ENCODE peak calls at places on chromosomes 12 and 14, in four cellular contexts. I is Panc1, G is neural progenitor cell, M is astrocyte of the spinal cord. F is an unnamed sample.

GRCh38 chr12:57471-57980 is 9.0 kb upstream of the IQSEC3 start:
- DNase-seq in I (no peak), G (no peak), M (no peak), F (no peak)

GRCh38 chr14:85187521-85187920 is 342.4 kb upstream of the FLRT2 start:
- DNase-seq in I (no peak), G (no peak), M (no peak), F (peak)

GRCh38 chr14:87457727-87458126 is 535.3 kb downstream of the GALC start:
- DNase-seq in I (no peak), G (no peak), M (no peak), F (no peak)

GRCh38 chr12:71472441-71472911 is 32.9 kb downstream of the LGR5 start:
- DNase-seq in I (no peak), G (no peak), M (no peak), F (no peak)

GRCh38 chr14:98886982-98887381 is 385.0 kb downstream of the BCL11B start:
- DNase-seq in I (no peak), G (no peak), M (no peak), F (peak)

GRCh38 chr12:57832966-57833365 is 13.6 kb downstream of the CTDSP2 start:
- DNase-seq in I (no peak), G (peak), M (no peak), F (no peak)

GRCh38 chr14:32076278-32077080 is 625 bp upstream of the ARHGAP5 start:
- DNase-seq in I (peak), G (peak), M (peak), F (peak)

GRCh38 chr12:114399664-114400211 is 6.2 kb downstream of the TBX5 start:
- DNase-seq in I (no peak), G (peak), M (no peak), F (no peak)

GRCh38 chr12:122740351-122740750 is 9.7 kb upstream of the HCAR1 start:
- DNase-seq in I (no peak), G (no peak), M (no peak), F (no peak)

GRCh38 chr12:49693931-49694439 is 13.2 kb downstream of the FMNL3 start:
- DNase-seq in I (no peak), G (no peak), M (peak), F (peak)

GRCh38 chr12:34305176-34305575 is 282.9 kb downstream of the ALG10 start:
- DNase-seq in I (no peak), G (no peak), M (no peak), F (no peak)

GRCh38 chr14:91354221-91354916 is 63.3 kb downstream of the CCDC88C start:
- DNase-seq in I (no peak), G (no peak), M (peak), F (peak)

GRCh38 chr12:39490500-39491276 is 47.8 kb upstream of the KIF21A start:
- DNase-seq in I (no peak), G (no peak), M (peak), F (peak)

GRCh38 chr14:73723799-73724621 is 9.8 kb upstream of the PNMA1 start:
- DNase-seq in I (no peak), G (peak), M (peak), F (peak)

GRCh38 chr14:79411403-79412174 is 799.7 kb downstream of the DIO2 start:
- DNase-seq in I (no peak), G (no peak), M (peak), F (peak)

GRCh38 chr12:52452101-52452500 is at the start of gene KRT6B:
- DNase-seq in I (no peak), G (no peak), M (no peak), F (peak)

GRCh38 chr12:105219261-105220018 is 16.5 kb downstream of the APPL2 start:
- DNase-seq in I (no peak), G (no peak), M (no peak), F (no peak)

GRCh38 chr12:55682087-55682796 is 25.5 kb downstream of the ITGA7 start:
- DNase-seq in I (no peak), G (no peak), M (no peak), F (no peak)

GRCh38 chr12:124490584-124491305 is 76.7 kb downstream of the NCOR2 start:
- DNase-seq in I (no peak), G (no peak), M (no peak), F (no peak)

GRCh38 chr14:67426983-67427601 is 15.1 kb upstream of the PLEK2 start:
- DNase-seq in I (peak), G (peak), M (peak), F (peak)

GRCh38 chr14:52926994-52927393 is 23.9 kb downstream of the FERMT2 start:
- DNase-seq in I (no peak), G (no peak), M (peak), F (peak)

GRCh38 chr12:90000721-90001120 is 292.1 kb upstream of the ATP2B1 start:
- DNase-seq in I (no peak), G (no peak), M (no peak), F (no peak)

GRCh38 chr12:4280351-4281163 is 7.0 kb downstream of the CCND2 start:
- DNase-seq in I (no peak), G (peak), M (no peak), F (no peak)

GRCh38 chr12:43282106-43282505 is 269.9 kb downstream of the ADAMTS20 start:
- DNase-seq in I (no peak), G (no peak), M (peak), F (peak)

GRCh38 chr14:49545071-49545470 is 41.1 kb downstream of the RPS29 start:
- DNase-seq in I (no peak), G (no peak), M (no peak), F (no peak)

GRCh38 chr12:10354502-10354901 is 35.3 kb downstream of the KLRK1 start:
- DNase-seq in I (no peak), G (no peak), M (peak), F (no peak)

GRCh38 chr14:67240168-67240932 is 885 bp upstream of the PALS1 start:
- DNase-seq in I (no peak), G (peak), M (peak), F (peak)

GRCh38 chr14:67806228-67806627 is 10.2 kb downstream of the ZFYVE26 start:
- DNase-seq in I (no peak), G (no peak), M (no peak), F (no peak)

GRCh38 chr12:65051196-65051595 is 69.9 kb downstream of the WIF1 start:
- DNase-seq in I (no peak), G (no peak), M (no peak), F (peak)

GRCh38 chr12:24487606-24488005 is 461.3 kb downstream of the BCAT1 start:
- DNase-seq in I (no peak), G (no peak), M (peak), F (no peak)

GRCh38 chr12:114726092-114726710 is 42.2 kb upstream of the TBX3 start:
- DNase-seq in I (no peak), G (no peak), M (no peak), F (no peak)

GRCh38 chr14:21822109-21822508 is 148.5 kb upstream of the OR4E1 start:
- DNase-seq in I (no peak), G (no peak), M (no peak), F (peak)

GRCh38 chr14:65261425-65261920 is 151.1 kb upstream of the FUT8 start:
- DNase-seq in I (no peak), G (no peak), M (no peak), F (peak)

GRCh38 chr14:105083926-105084685 is 18.9 kb upstream of the GPR132 start:
- DNase-seq in I (no peak), G (no peak), M (no peak), F (no peak)

GRCh38 chr12:13205809-13206559 is 9.5 kb downstream of the EMP1 start:
- DNase-seq in I (no peak), G (no peak), M (peak), F (peak)

GRCh38 chr14:91898256-91898843 is 31.0 kb upstream of the TC2N start:
- DNase-seq in I (no peak), G (no peak), M (peak), F (no peak)

GRCh38 chr12:61291647-61292046 is 968.6 kb upstream of the USP15 start:
- DNase-seq in I (no peak), G (no peak), M (peak), F (peak)

GRCh38 chr12:127773520-127773919 is 493.4 kb upstream of the TMEM132C start:
- DNase-seq in I (no peak), G (peak), M (no peak), F (no peak)
- TF ChIP-seq CTCF in I (peak), G (peak), M (peak), F (no peak)

GRCh38 chr12:111867531-111867930 is 25.5 kb downstream of the MAPKAPK5 start:
- DNase-seq in I (no peak), G (no peak), M (no peak), F (no peak)

GRCh38 chr12:111873113-111873512 is 31.1 kb downstream of the MAPKAPK5 start:
- DNase-seq in I (no peak), G (no peak), M (no peak), F (no peak)

GRCh38 chr12:111868676-111869588 is 26.9 kb downstream of the MAPKAPK5 start:
- DNase-seq in I (no peak), G (peak), M (no peak), F (no peak)

GRCh38 chr12:111864935-111865334 is 22.9 kb downstream of the MAPKAPK5 start:
- DNase-seq in I (no peak), G (no peak), M (no peak), F (no peak)

GRCh38 chr12:111870216-111870615 is 28.2 kb downstream of the MAPKAPK5 start:
- DNase-seq in I (no peak), G (no peak), M (no peak), F (no peak)
- H3K4me3 ChIP-seq in I (no peak), G (no peak), M (no peak), F (no peak)

DNA sequence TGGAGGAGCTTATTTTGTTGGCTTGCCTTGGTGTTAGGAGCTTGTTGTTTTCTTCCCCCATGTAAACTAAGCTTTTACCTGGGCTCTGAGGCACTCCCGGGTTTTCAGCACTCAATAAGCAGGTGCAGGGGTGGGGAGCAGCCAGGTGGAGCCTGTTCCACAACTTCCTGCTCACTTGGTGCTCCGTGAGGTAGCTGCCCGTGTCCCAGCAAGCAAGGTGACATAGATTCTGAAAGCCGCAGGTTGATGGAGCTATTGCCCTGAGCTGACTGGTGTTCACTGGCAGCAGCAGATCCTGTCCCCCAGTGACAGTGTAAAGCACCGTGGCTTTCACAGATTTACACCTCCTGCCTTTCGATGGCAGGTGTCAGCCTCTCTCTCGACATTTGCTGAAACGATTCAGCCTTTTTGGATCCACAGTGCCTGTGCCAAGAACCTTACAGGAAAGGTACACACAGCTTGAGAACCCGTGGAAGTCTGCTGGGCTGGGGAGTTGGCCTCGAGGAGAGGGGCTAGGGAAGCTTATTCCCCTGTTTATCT is 295.7 kb upstream of the FKBP4 start:
- DNase-seq in I (no peak), G (no peak), M (no peak), F (no peak)
- TF ChIP-seq CTCF in I (no peak), G (no peak), M (no peak), F (no peak)

GRCh38 chr14:61577506-61577931 is 117.8 kb upstream of the HIF1A start:
- DNase-seq in I (no peak), G (no peak), M (no peak), F (no peak)

GRCh38 chr14:61581340-61581739 is 114.0 kb upstream of the HIF1A start:
- DNase-seq in I (no peak), G (no peak), M (no peak), F (no peak)

GRCh38 chr14:61581955-61582615 is 113.2 kb upstream of the HIF1A start:
- DNase-seq in I (no peak), G (no peak), M (peak), F (no peak)

GRCh38 chr14:61575751-61576150 is 119.6 kb upstream of the HIF1A start:
- DNase-seq in I (no peak), G (no peak), M (no peak), F (no peak)

GRCh38 chr14:61578745-61579144 is 116.6 kb upstream of the HIF1A start:
- DNase-seq in I (no peak), G (no peak), M (peak), F (no peak)
- H3K4me3 ChIP-seq in I (no peak), G (no peak), M (no peak), F (no peak)

GRCh38 chr14:57834961-57835360 is 30.9 kb downstream of the SLC35F4 start:
- DNase-seq in I (no peak), G (no peak), M (no peak), F (no peak)

GRCh38 chr14:57835751-57836150 is 30.1 kb downstream of the SLC35F4 start:
- DNase-seq in I (no peak), G (no peak), M (no peak), F (no peak)

GRCh38 chr14:57831981-57832380 is 33.9 kb downstream of the SLC35F4 start:
- DNase-seq in I (no peak), G (peak), M (peak), F (peak)

GRCh38 chr14:57834001-57834598 is 31.8 kb downstream of the SLC35F4 start:
- DNase-seq in I (no peak), G (no peak), M (peak), F (no peak)

DNA sequence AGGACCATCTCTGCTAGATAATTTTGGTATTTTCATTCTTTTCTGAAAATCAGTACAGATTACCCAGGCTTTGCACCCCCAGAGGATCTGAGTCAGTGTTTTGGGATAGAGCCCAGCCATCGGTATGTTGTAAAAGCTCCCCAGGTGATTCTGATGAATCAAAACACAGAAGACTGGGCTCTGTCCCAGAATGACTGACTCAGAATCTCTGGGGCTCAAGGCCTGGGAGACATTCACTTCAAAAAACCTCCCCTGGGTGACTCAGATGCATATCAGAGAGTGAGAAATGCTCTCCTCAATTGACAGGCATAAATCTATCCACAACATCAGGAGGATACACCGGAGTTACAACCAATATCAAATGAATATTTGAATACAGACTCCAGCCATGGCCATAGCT is 32.6 kb downstream of the SLC35F4 start:
- DNase-seq in I (peak), G (no peak), M (peak), F (peak)
- TF ChIP-seq CTCF in I (no peak), G (no peak), M (no peak), F (no peak)

GRCh38 chr12:110224379-110225304 is 56.4 kb upstream of the ATP2A2 start:
- DNase-seq in I (no peak), G (no peak), M (peak), F (peak)
- H3K4me3 ChIP-seq in I (no peak), G (no peak), M (no peak), F (no peak)

F was measured in epithelial cell of esophagus.